ENCODE peak calls at places on chromosomes 11 and 22, in seven cellular contexts. Z is epithelial cell of esophagus, E is heart right ventricle, O is transverse colon, A is spleen, V is PC-3, R is lung. Q is an unnamed sample.

GRCh38 chr11:44016129-44016528 is 31.7 kb upstream of the ACCSL start:
- DNase-seq in Z (no peak), E (peak), O (no peak), A (no peak), V (peak), R (no peak), Q (peak)

GRCh38 chr11:6523253-6523652 is 26.2 kb downstream of the DNHD1 start:
- DNase-seq in Z (peak), E (no peak), O (no peak), A (no peak), V (peak), R (no peak), Q (peak)

GRCh38 chr11:66291303-66291705 is 390 bp upstream of the TMEM151A start:
- DNase-seq in Z (no peak), E (no peak), O (no peak), A (no peak), V (no peak), R (no peak), Q (no peak)

GRCh38 chr11:42890773-42891172 is 421.0 kb upstream of the API5 start:
- DNase-seq in Z (no peak), E (no peak), O (no peak), A (no peak), V (no peak), R (no peak), Q (no peak)

GRCh38 chr11:4916581-4916980 is 2.6 kb downstream of the OR51G2 start:
- DNase-seq in Z (no peak), E (no peak), O (no peak), A (no peak), V (no peak), R (no peak), Q (no peak)

GRCh38 chr22:44438056-44438455 is 60.0 kb downstream of the RTL6 start:
- DNase-seq in Z (no peak), E (no peak), O (no peak), A (no peak), V (no peak), R (no peak), Q (no peak)

GRCh38 chr11:1179641-1180040 is 21.9 kb downstream of the MUC5AC start:
- DNase-seq in Z (no peak), E (no peak), O (no peak), A (no peak), V (no peak), R (no peak), Q (no peak)

GRCh38 chr11:124793466-124794278 is 6.5 kb downstream of the MSANTD2 start:
- DNase-seq in Z (peak), E (no peak), O (peak), A (no peak), V (peak), R (no peak), Q (peak)

GRCh38 chr11:110409174-110409573 is 20.6 kb upstream of the FDX1 start:
- DNase-seq in Z (peak), E (no peak), O (no peak), A (no peak), V (no peak), R (no peak), Q (peak)

GRCh38 chr11:96567193-96567592 is 177.4 kb downstream of the JRKL start:
- DNase-seq in Z (no peak), E (no peak), O (no peak), A (no peak), V (no peak), R (no peak), Q (peak)

DNA sequence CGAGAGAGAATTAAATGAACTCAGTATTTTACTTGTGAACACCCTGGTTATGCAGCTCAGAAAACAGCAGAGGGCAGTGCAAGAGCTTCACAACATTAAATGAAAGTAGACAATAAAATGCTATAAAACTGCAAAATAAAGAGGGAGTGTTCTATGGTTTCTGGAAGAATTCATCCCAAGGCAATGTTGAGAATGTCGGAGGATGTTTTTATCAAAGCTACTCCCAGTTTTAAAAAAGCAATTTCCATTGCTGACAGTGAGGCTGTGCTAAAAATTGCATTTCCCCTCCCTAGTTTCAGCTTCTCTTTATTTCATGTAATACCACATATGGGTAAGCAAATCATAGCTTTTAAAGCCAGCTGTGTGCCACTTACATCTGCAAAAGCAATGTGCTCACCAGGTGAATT is 296.9 kb downstream of the RAB38 start:
- DNase-seq in Z (peak), E (no peak), O (no peak), A (no peak), V (peak), R (no peak), Q (peak)
- TF ChIP-seq CTCF in Z (peak), E (no peak), O (no peak), A (no peak), V (peak), R (no peak), Q (peak)

GRCh38 chr11:134994431-134994830 is 582.4 kb upstream of the B3GAT1 start:
- DNase-seq in Z (no peak), E (no peak), O (no peak), A (no peak), V (no peak), R (no peak), Q (no peak)
- H3K4me3 ChIP-seq in Z (no peak), E (no peak), O (no peak), A (no peak), V (no peak), R (no peak), Q (no peak)

GRCh38 chr11:94401773-94402265 is 600 bp upstream of the GPR83 start:
- DNase-seq in Z (no peak), E (no peak), O (no peak), A (no peak), V (no peak), R (no peak), Q (no peak)

GRCh38 chr11:94400075-94400838 is 962 bp downstream of the GPR83 start:
- DNase-seq in Z (no peak), E (no peak), O (no peak), A (no peak), V (no peak), R (no peak), Q (no peak)

GRCh38 chr11:94400839-94401772 is at the start of gene GPR83:
- DNase-seq in Z (peak), E (peak), O (no peak), A (no peak), V (no peak), R (no peak), Q (no peak)

GRCh38 chr11:94396282-94396681 is 4.9 kb downstream of the GPR83 start:
- DNase-seq in Z (no peak), E (no peak), O (no peak), A (no peak), V (no peak), R (no peak), Q (no peak)

GRCh38 chr11:94398101-94398500 is 3.1 kb downstream of the GPR83 start:
- DNase-seq in Z (no peak), E (no peak), O (no peak), A (no peak), V (no peak), R (no peak), Q (no peak)
- TF ChIP-seq CTCF in Z (no peak), E (no peak), O (no peak), A (no peak), V (no peak), R (no peak), Q (no peak)

GRCh38 chr11:78419327-78419726 is 1.7 kb upstream of the GAB2 start:
- DNase-seq in Z (peak), E (peak), O (peak), A (no peak), V (peak), R (peak), Q (peak)
- H3K4me3 ChIP-seq in Z (no peak), E (peak), O (no peak), A (no peak), V (no peak), R (no peak), Q (no peak)

Q was measured in fibroblast of mammary gland.